ENCODE peak calls at places on chromosomes 4 and X, in ten cellular contexts. K is cardiac septum; I is mesendoderm; E is GM23338; W is activated naive CD4-positive, alpha-beta T cell treated with anti-CD3 and anti-CD28 coated beads for 36 hours; C is EL; Y is NCI-H1436 treated with DMSO at 0.1 percent for 48 hours; O is ELR; N is colonic mucosa; A is AG10803. X is an unnamed sample.

GRCh38 chr4:7887415-7887814 is 52.2 kb downstream of the AFAP1 start:
- DNase-seq in E (no peak), W (no peak), N (no peak), Y (no peak), I (no peak), O (no peak), K (no peak), C (no peak), A (no peak), X (no peak)

GRCh38 chrX:117936162-117936561 is 180.4 kb downstream of the KLHL13 start:
- DNase-seq in O (no peak), I (no peak), K (no peak), N (no peak), C (no peak), E (no peak), W (no peak), A (no peak), Y (no peak), X (no peak)

GRCh38 chr4:53783208-53783859 is 192.0 kb upstream of the LNX1 start:
- DNase-seq in K (no peak), E (no peak), C (no peak), N (no peak), O (no peak), A (no peak), Y (no peak), I (no peak), W (no peak), X (no peak)

GRCh38 chrX:24017674-24018073 is 9.3 kb downstream of the KLHL15 start:
- DNase-seq in O (no peak), K (no peak), E (no peak), W (no peak), I (no peak), N (no peak), Y (no peak), A (no peak), C (no peak), X (no peak)

GRCh38 chr4:128225148-128225547 is 62.5 kb downstream of the PGRMC2 start:
- DNase-seq in O (peak; percentile 32), Y (no peak), A (peak; percentile 93), N (no peak), K (no peak), E (no peak), I (no peak), W (no peak), C (peak; percentile 92), X (no peak)

GRCh38 chr4:69095301-69095731 is 958 bp upstream of the UGT2B7 start:
- DNase-seq in K (no peak), E (no peak), A (no peak), Y (no peak), O (peak; percentile 72), W (no peak), I (no peak), N (no peak), C (peak; percentile 63), X (peak; percentile 47)

GRCh38 chrX:135985123-135985973 is at the start of gene SLC9A6:
- DNase-seq in E (peak; percentile 81), I (peak; percentile 69), A (peak; percentile 35), K (peak; percentile 87), Y (peak; percentile 55), O (peak; percentile 69), C (peak; percentile 64), W (peak; percentile 63), N (peak; percentile 76), X (no peak)

GRCh38 chrX:24334473-24334872 is 20.6 kb upstream of the SUPT20HL2 start:
- DNase-seq in Y (no peak), E (no peak), K (no peak), C (peak; percentile 19), A (no peak), O (no peak), I (no peak), N (no peak), W (no peak), X (no peak)

GRCh38 chr4:169745291-169745690 is 12.5 kb downstream of the HPF1 start:
- DNase-seq in W (no peak), E (no peak), O (peak; percentile 18), N (no peak), A (peak; percentile 68), K (no peak), C (peak; percentile 54), I (no peak), Y (no peak), X (peak; percentile 6)